ENCODE peak calls at places on chromosomes 3 and 15, in ten cellular contexts. One of them, this sample, is unnamed.

GRCh38 chr3:58899159-58899952 is 150.5 kb downstream of the CFAP20DC start:
- DNase-seq in PC-3: peak
- DNase-seq in fibroblast of lung: no peak
- DNase-seq in endodermal cell: peak
- DNase-seq in astrocyte: peak
- DNase-seq in fibroblast of mammary gland: peak
- DNase-seq in CD4-positive, alpha-beta T cell: no peak
- DNase-seq in LNCaP clone FGC: no peak
- DNase-seq in GM23338: no peak
- DNase-seq in cardiac fibroblast: peak
- DNase-seq in this sample: peak

GRCh38 chr15:55661431-55661830 is 73.3 kb upstream of the PYGO1 start:
- DNase-seq in PC-3: no peak
- DNase-seq in fibroblast of lung: peak
- DNase-seq in endodermal cell: no peak
- DNase-seq in astrocyte: peak
- DNase-seq in fibroblast of mammary gland: no peak
- DNase-seq in CD4-positive, alpha-beta T cell: no peak
- DNase-seq in LNCaP clone FGC: no peak
- DNase-seq in GM23338: peak
- DNase-seq in cardiac fibroblast: peak
- DNase-seq in this sample: no peak

GRCh38 chr3:42613462-42613861 is 13.0 kb downstream of the NKTR start:
- DNase-seq in PC-3: peak
- DNase-seq in fibroblast of lung: no peak
- DNase-seq in endodermal cell: no peak
- DNase-seq in astrocyte: no peak
- DNase-seq in fibroblast of mammary gland: peak
- DNase-seq in CD4-positive, alpha-beta T cell: no peak
- DNase-seq in LNCaP clone FGC: no peak
- DNase-seq in GM23338: peak
- DNase-seq in cardiac fibroblast: peak
- DNase-seq in this sample: no peak

GRCh38 chr15:57251941-57252340 is 124.4 kb upstream of the CGNL1 start:
- DNase-seq in PC-3: peak
- DNase-seq in fibroblast of lung: peak
- DNase-seq in endodermal cell: no peak
- DNase-seq in astrocyte: peak
- DNase-seq in fibroblast of mammary gland: peak
- DNase-seq in CD4-positive, alpha-beta T cell: no peak
- DNase-seq in LNCaP clone FGC: no peak
- DNase-seq in GM23338: no peak
- DNase-seq in cardiac fibroblast: peak
- DNase-seq in this sample: peak

GRCh38 chr15:61115241-61115640 is 113.9 kb downstream of the RORA start:
- DNase-seq in PC-3: no peak
- DNase-seq in fibroblast of lung: no peak
- DNase-seq in endodermal cell: no peak
- DNase-seq in astrocyte: peak
- DNase-seq in fibroblast of mammary gland: peak
- DNase-seq in CD4-positive, alpha-beta T cell: no peak
- DNase-seq in LNCaP clone FGC: no peak
- DNase-seq in GM23338: no peak
- DNase-seq in cardiac fibroblast: peak
- DNase-seq in this sample: no peak

GRCh38 chr3:181623924-181624694 is 87.6 kb upstream of the SOX2 start:
- DNase-seq in PC-3: peak
- DNase-seq in fibroblast of lung: no peak
- DNase-seq in endodermal cell: no peak
- DNase-seq in astrocyte: peak
- DNase-seq in fibroblast of mammary gland: peak
- DNase-seq in CD4-positive, alpha-beta T cell: no peak
- DNase-seq in LNCaP clone FGC: no peak
- DNase-seq in GM23338: no peak
- DNase-seq in cardiac fibroblast: peak
- DNase-seq in this sample: no peak

GRCh38 chr3:31288641-31289100 is 244.1 kb upstream of the STT3B start:
- DNase-seq in PC-3: peak
- DNase-seq in fibroblast of lung: peak
- DNase-seq in endodermal cell: peak
- DNase-seq in astrocyte: peak
- DNase-seq in fibroblast of mammary gland: peak
- DNase-seq in CD4-positive, alpha-beta T cell: no peak
- DNase-seq in LNCaP clone FGC: no peak
- DNase-seq in GM23338: peak
- DNase-seq in cardiac fibroblast: peak
- DNase-seq in this sample: no peak

GRCh38 chr15:36903922-36904479 is 196.3 kb downstream of the MEIS2 start:
- DNase-seq in PC-3: no peak
- DNase-seq in fibroblast of lung: no peak
- DNase-seq in endodermal cell: no peak
- DNase-seq in astrocyte: peak
- DNase-seq in fibroblast of mammary gland: no peak
- DNase-seq in CD4-positive, alpha-beta T cell: no peak
- DNase-seq in LNCaP clone FGC: no peak
- DNase-seq in GM23338: no peak
- DNase-seq in cardiac fibroblast: no peak
- DNase-seq in this sample: no peak

GRCh38 chr15:88995449-88995848 is 82.3 kb upstream of the MFGE8 start:
- DNase-seq in PC-3: no peak
- DNase-seq in fibroblast of lung: no peak
- DNase-seq in endodermal cell: peak
- DNase-seq in astrocyte: no peak
- DNase-seq in fibroblast of mammary gland: peak
- DNase-seq in CD4-positive, alpha-beta T cell: no peak
- DNase-seq in LNCaP clone FGC: no peak
- DNase-seq in GM23338: peak
- DNase-seq in cardiac fibroblast: peak
- DNase-seq in this sample: no peak

GRCh38 chr3:150653110-150653561 is 50.0 kb downstream of the SELENOT start:
- DNase-seq in PC-3: peak
- DNase-seq in fibroblast of lung: no peak
- DNase-seq in endodermal cell: no peak
- DNase-seq in astrocyte: no peak
- DNase-seq in fibroblast of mammary gland: no peak
- DNase-seq in CD4-positive, alpha-beta T cell: no peak
- DNase-seq in LNCaP clone FGC: no peak
- DNase-seq in GM23338: no peak
- DNase-seq in cardiac fibroblast: no peak
- DNase-seq in this sample: no peak

GRCh38 chr3:10992017-10992945 is at the start of gene SLC6A1:
- DNase-seq in PC-3: no peak
- DNase-seq in fibroblast of lung: peak
- DNase-seq in endodermal cell: peak
- DNase-seq in astrocyte: no peak
- DNase-seq in fibroblast of mammary gland: no peak
- DNase-seq in CD4-positive, alpha-beta T cell: no peak
- DNase-seq in LNCaP clone FGC: no peak
- DNase-seq in GM23338: peak
- DNase-seq in cardiac fibroblast: no peak
- DNase-seq in this sample: no peak

GRCh38 chr3:34547297-34547920 is 749.0 kb downstream of the PDCD6IP start:
- DNase-seq in PC-3: no peak
- DNase-seq in fibroblast of lung: no peak
- DNase-seq in endodermal cell: no peak
- DNase-seq in astrocyte: no peak
- DNase-seq in fibroblast of mammary gland: no peak
- DNase-seq in CD4-positive, alpha-beta T cell: no peak
- DNase-seq in LNCaP clone FGC: no peak
- DNase-seq in GM23338: no peak
- DNase-seq in cardiac fibroblast: no peak
- DNase-seq in this sample: no peak

GRCh38 chr15:39852237-39852636 is 67.8 kb downstream of the GPR176 start:
- DNase-seq in PC-3: no peak
- DNase-seq in fibroblast of lung: peak
- DNase-seq in endodermal cell: no peak
- DNase-seq in astrocyte: peak
- DNase-seq in fibroblast of mammary gland: peak
- DNase-seq in CD4-positive, alpha-beta T cell: no peak
- DNase-seq in LNCaP clone FGC: no peak
- DNase-seq in GM23338: no peak
- DNase-seq in cardiac fibroblast: peak
- DNase-seq in this sample: peak

GRCh38 chr3:186281172-186281571 is 80.9 kb downstream of the DGKG start:
- DNase-seq in PC-3: peak
- DNase-seq in fibroblast of lung: peak
- DNase-seq in endodermal cell: no peak
- DNase-seq in astrocyte: peak
- DNase-seq in fibroblast of mammary gland: peak
- DNase-seq in CD4-positive, alpha-beta T cell: no peak
- DNase-seq in LNCaP clone FGC: no peak
- DNase-seq in GM23338: no peak
- DNase-seq in cardiac fibroblast: peak
- DNase-seq in this sample: peak

GRCh38 chr3:74630602-74631001 is 16.1 kb upstream of the CNTN3 start:
- DNase-seq in PC-3: no peak
- DNase-seq in fibroblast of lung: peak
- DNase-seq in endodermal cell: no peak
- DNase-seq in astrocyte: no peak
- DNase-seq in fibroblast of mammary gland: peak
- DNase-seq in CD4-positive, alpha-beta T cell: no peak
- DNase-seq in LNCaP clone FGC: no peak
- DNase-seq in GM23338: peak
- DNase-seq in cardiac fibroblast: peak
- DNase-seq in this sample: no peak
- TF ChIP-seq CTCF in PC-3: no peak
- TF ChIP-seq CTCF in fibroblast of lung: peak
- TF ChIP-seq CTCF in endodermal cell: peak
- TF ChIP-seq CTCF in astrocyte: peak
- TF ChIP-seq CTCF in fibroblast of mammary gland: peak
- TF ChIP-seq CTCF in CD4-positive, alpha-beta T cell: no peak
- TF ChIP-seq CTCF in LNCaP clone FGC: peak
- TF ChIP-seq CTCF in GM23338: peak
- TF ChIP-seq CTCF in cardiac fibroblast: peak
- TF ChIP-seq CTCF in this sample: peak

DNA sequence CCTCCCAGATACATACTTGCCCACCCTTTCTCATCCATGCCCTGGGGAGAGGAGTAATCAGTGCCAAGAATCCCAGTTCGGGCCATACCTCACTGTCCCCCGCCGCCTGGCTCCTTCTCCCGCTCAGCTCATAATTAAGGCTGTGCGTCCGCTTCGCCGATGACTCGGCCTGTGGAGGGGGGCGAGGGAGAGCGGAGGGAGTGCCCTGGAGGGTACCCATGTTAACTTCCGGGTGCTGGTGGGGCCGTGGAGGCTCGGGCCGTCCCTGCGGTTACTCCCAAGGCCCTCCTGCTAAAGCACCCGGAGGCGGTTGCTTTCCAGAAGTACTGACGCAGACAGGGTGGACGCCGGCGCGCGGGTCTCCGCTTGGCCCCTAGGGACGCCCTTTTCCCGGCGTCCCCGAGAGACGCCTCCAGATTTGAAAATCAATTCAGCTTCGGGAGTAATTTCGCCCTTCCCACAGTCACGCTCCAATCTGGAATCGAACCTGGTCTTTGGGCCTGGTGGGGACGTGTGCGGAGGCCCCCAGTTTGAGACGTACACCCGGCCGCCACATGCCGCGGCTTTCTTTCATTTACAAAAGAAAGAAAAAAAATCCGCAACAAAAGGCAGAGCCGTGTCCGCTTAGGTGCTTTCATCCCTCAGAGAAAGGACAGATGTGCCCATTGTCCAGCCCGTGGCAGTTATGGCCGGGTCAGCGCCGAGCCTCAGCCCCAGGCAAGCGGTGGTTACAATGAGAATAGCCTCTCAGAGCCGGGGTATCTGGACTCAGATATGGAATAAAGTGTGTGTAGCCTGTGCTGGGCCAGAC is 1.0 kb upstream of the ONECUT1 start:
- DNase-seq in PC-3: no peak
- DNase-seq in fibroblast of lung: no peak
- DNase-seq in endodermal cell: peak
- DNase-seq in astrocyte: no peak
- DNase-seq in fibroblast of mammary gland: no peak
- DNase-seq in CD4-positive, alpha-beta T cell: no peak
- DNase-seq in LNCaP clone FGC: no peak
- DNase-seq in GM23338: peak
- DNase-seq in cardiac fibroblast: no peak
- DNase-seq in this sample: no peak
- TF ChIP-seq CTCF in PC-3: no peak
- TF ChIP-seq CTCF in fibroblast of lung: peak
- TF ChIP-seq CTCF in endodermal cell: peak
- TF ChIP-seq CTCF in astrocyte: no peak
- TF ChIP-seq CTCF in fibroblast of mammary gland: no peak
- TF ChIP-seq CTCF in CD4-positive, alpha-beta T cell: no peak
- TF ChIP-seq CTCF in LNCaP clone FGC: no peak
- TF ChIP-seq CTCF in GM23338: peak
- TF ChIP-seq CTCF in cardiac fibroblast: no peak
- TF ChIP-seq CTCF in this sample: no peak

GRCh38 chr3:55488398-55489055 is 1.4 kb upstream of the WNT5A start:
- DNase-seq in PC-3: peak
- DNase-seq in fibroblast of lung: peak
- DNase-seq in endodermal cell: peak
- DNase-seq in astrocyte: peak
- DNase-seq in fibroblast of mammary gland: peak
- DNase-seq in CD4-positive, alpha-beta T cell: no peak
- DNase-seq in LNCaP clone FGC: no peak
- DNase-seq in GM23338: peak
- DNase-seq in cardiac fibroblast: peak
- DNase-seq in this sample: peak
- TF ChIP-seq CTCF in PC-3: no peak
- TF ChIP-seq CTCF in fibroblast of lung: no peak
- TF ChIP-seq CTCF in endodermal cell: no peak
- TF ChIP-seq CTCF in astrocyte: no peak
- TF ChIP-seq CTCF in fibroblast of mammary gland: no peak
- TF ChIP-seq CTCF in CD4-positive, alpha-beta T cell: no peak
- TF ChIP-seq CTCF in LNCaP clone FGC: no peak
- TF ChIP-seq CTCF in GM23338: peak
- TF ChIP-seq CTCF in cardiac fibroblast: no peak
- TF ChIP-seq CTCF in this sample: no peak

DNA sequence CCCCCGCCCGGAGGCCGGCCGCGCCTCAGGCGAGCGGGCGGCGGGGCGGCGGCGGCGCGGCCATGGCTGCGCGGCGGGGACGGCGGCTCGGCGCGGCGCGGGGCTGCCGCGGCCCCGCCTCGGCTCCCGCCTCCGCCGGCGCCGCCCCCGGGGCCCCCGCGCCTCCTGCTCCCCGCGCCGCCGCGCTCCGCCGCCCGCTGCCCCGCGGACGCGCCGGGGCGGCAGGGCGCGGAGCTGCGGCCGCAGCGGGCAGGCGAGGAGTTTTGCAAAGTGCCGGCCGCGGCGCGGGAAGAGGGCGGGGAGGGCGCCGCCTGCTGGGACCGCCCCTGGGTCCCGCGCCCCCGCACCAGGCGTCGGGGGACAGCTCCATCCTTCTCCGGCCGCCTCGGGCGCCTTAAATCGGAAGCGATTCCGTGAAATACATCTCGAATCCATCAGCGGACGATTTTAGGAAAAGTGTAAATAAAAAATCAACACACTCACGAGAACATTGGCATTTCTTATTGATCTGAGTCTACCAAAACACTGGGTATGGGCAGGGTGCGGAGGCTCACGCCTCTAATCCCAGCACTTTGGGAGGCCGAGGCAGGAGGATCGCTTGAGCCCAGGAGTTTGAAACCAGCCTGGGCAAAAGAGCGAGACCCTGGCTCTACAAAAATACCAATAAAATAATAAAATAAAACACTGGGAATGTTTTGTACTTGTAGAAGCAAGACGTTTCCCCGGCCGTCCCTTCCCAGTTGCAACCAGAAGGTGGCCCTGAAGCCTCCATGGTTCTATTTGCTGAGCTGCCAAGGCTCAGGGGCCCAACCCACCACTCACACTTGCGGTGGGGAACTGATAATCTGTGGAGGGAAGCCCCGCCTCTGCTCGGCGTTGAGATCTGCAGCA is 136.9 kb downstream of the NUP210 start:
- DNase-seq in PC-3: peak
- DNase-seq in fibroblast of lung: no peak
- DNase-seq in endodermal cell: peak
- DNase-seq in astrocyte: no peak
- DNase-seq in fibroblast of mammary gland: no peak
- DNase-seq in CD4-positive, alpha-beta T cell: no peak
- DNase-seq in LNCaP clone FGC: no peak
- DNase-seq in GM23338: peak
- DNase-seq in cardiac fibroblast: no peak
- DNase-seq in this sample: no peak
- TF ChIP-seq CTCF in PC-3: peak
- TF ChIP-seq CTCF in fibroblast of lung: no peak
- TF ChIP-seq CTCF in endodermal cell: peak
- TF ChIP-seq CTCF in astrocyte: no peak
- TF ChIP-seq CTCF in fibroblast of mammary gland: no peak
- TF ChIP-seq CTCF in CD4-positive, alpha-beta T cell: no peak
- TF ChIP-seq CTCF in LNCaP clone FGC: peak
- TF ChIP-seq CTCF in GM23338: peak
- TF ChIP-seq CTCF in cardiac fibroblast: no peak
- TF ChIP-seq CTCF in this sample: no peak

This sample was measured in AG09319.